ENCODE peak calls at places on chromosome 22, in six cellular contexts. One of them, this sample, is unnamed. For H3K36me3, the result is how much of the 10 kb centered on the place peaks cover.

GRCh38 chr22:38802671-38803121 is 8.8 kb upstream of the DNAL4 start:
- DNase-seq in aorta: peak
- DNase-seq in psoas muscle: peak
- DNase-seq in pancreas: no peak
- DNase-seq in naive thymus-derived CD4-positive, alpha-beta T cell: no peak
- DNase-seq in body of pancreas: peak
- DNase-seq in this sample: peak

GRCh38 chr22:29524440-29525191 is 28.9 kb downstream of the THOC5 start:
- DNase-seq in aorta: no peak
- DNase-seq in psoas muscle: no peak
- DNase-seq in body of pancreas: peak
- DNase-seq in naive thymus-derived CD4-positive, alpha-beta T cell: peak
- DNase-seq in pancreas: no peak
- DNase-seq in this sample: no peak

GRCh38 chr22:27491888-27492287 is 309.7 kb downstream of the MN1 start:
- DNase-seq in aorta: no peak
- DNase-seq in body of pancreas: no peak
- DNase-seq in pancreas: no peak
- DNase-seq in naive thymus-derived CD4-positive, alpha-beta T cell: no peak
- DNase-seq in psoas muscle: no peak
- DNase-seq in this sample: no peak

GRCh38 chr22:24379536-24379935 is 47.9 kb upstream of the ADORA2A start:
- DNase-seq in psoas muscle: no peak
- DNase-seq in body of pancreas: no peak
- DNase-seq in naive thymus-derived CD4-positive, alpha-beta T cell: peak
- DNase-seq in aorta: no peak
- DNase-seq in pancreas: no peak
- DNase-seq in this sample: no peak

GRCh38 chr22:39392341-39392948 is 7.1 kb upstream of the TAB1 start:
- DNase-seq in body of pancreas: no peak
- DNase-seq in pancreas: peak
- DNase-seq in psoas muscle: no peak
- DNase-seq in naive thymus-derived CD4-positive, alpha-beta T cell: no peak
- DNase-seq in aorta: no peak
- DNase-seq in this sample: no peak

GRCh38 chr22:29456211-29456671 is 17.9 kb downstream of the RFPL1 start:
- DNase-seq in body of pancreas: no peak
- DNase-seq in psoas muscle: no peak
- DNase-seq in aorta: no peak
- DNase-seq in pancreas: no peak
- DNase-seq in naive thymus-derived CD4-positive, alpha-beta T cell: no peak
- DNase-seq in this sample: no peak

GRCh38 chr22:24432059-24432853 is 4.9 kb downstream of the ADORA2A start:
- DNase-seq in aorta: peak
- DNase-seq in psoas muscle: no peak
- DNase-seq in naive thymus-derived CD4-positive, alpha-beta T cell: no peak
- DNase-seq in pancreas: peak
- DNase-seq in body of pancreas: peak
- DNase-seq in this sample: no peak

GRCh38 chr22:47064416-47064815 is 302.0 kb downstream of the TBC1D22A start:
- DNase-seq in psoas muscle: no peak
- DNase-seq in body of pancreas: peak
- DNase-seq in aorta: no peak
- DNase-seq in pancreas: no peak
- DNase-seq in naive thymus-derived CD4-positive, alpha-beta T cell: no peak
- DNase-seq in this sample: no peak

GRCh38 chr22:31343235-31344191 is 2.6 kb downstream of the PATZ1 start:
- DNase-seq in aorta: no peak
- DNase-seq in psoas muscle: no peak
- DNase-seq in body of pancreas: peak
- DNase-seq in pancreas: peak
- DNase-seq in naive thymus-derived CD4-positive, alpha-beta T cell: no peak
- DNase-seq in this sample: no peak

GRCh38 chr22:28025866-28026575 is 107.0 kb upstream of the PITPNB start:
- DNase-seq in naive thymus-derived CD4-positive, alpha-beta T cell: no peak
- DNase-seq in aorta: no peak
- DNase-seq in psoas muscle: no peak
- DNase-seq in body of pancreas: no peak
- DNase-seq in pancreas: no peak
- DNase-seq in this sample: no peak

GRCh38 chr22:44358723-44359440 is 46.1 kb upstream of the SHISAL1 start:
- DNase-seq in psoas muscle: no peak
- DNase-seq in body of pancreas: peak
- DNase-seq in naive thymus-derived CD4-positive, alpha-beta T cell: no peak
- DNase-seq in pancreas: no peak
- DNase-seq in aorta: peak
- DNase-seq in this sample: no peak

GRCh38 chr22:18994780-18995711 is 59.0 kb upstream of the PRODH start:
- DNase-seq in psoas muscle: no peak
- DNase-seq in pancreas: no peak
- DNase-seq in aorta: no peak
- DNase-seq in naive thymus-derived CD4-positive, alpha-beta T cell: no peak
- DNase-seq in body of pancreas: peak
- DNase-seq in this sample: no peak

GRCh38 chr22:23574877-23575276 is 5.2 kb downstream of the IGLL1 start:
- DNase-seq in psoas muscle: no peak
- DNase-seq in naive thymus-derived CD4-positive, alpha-beta T cell: no peak
- DNase-seq in aorta: peak
- DNase-seq in pancreas: no peak
- DNase-seq in body of pancreas: no peak
- DNase-seq in this sample: no peak

GRCh38 chr22:24315367-24315781 is 44.7 kb downstream of the SPECC1L start:
- DNase-seq in psoas muscle: no peak
- DNase-seq in body of pancreas: no peak
- DNase-seq in naive thymus-derived CD4-positive, alpha-beta T cell: no peak
- DNase-seq in aorta: no peak
- DNase-seq in pancreas: no peak
- DNase-seq in this sample: no peak

GRCh38 chr22:44316393-44317162 is 3.8 kb upstream of the SHISAL1 start:
- DNase-seq in psoas muscle: no peak
- DNase-seq in pancreas: no peak
- DNase-seq in body of pancreas: no peak
- DNase-seq in naive thymus-derived CD4-positive, alpha-beta T cell: no peak
- DNase-seq in aorta: no peak
- DNase-seq in this sample: no peak

GRCh38 chr22:38735465-38736256 is 20.1 kb downstream of the SUN2 start:
- DNase-seq in body of pancreas: no peak
- DNase-seq in naive thymus-derived CD4-positive, alpha-beta T cell: no peak
- DNase-seq in pancreas: peak
- DNase-seq in psoas muscle: no peak
- DNase-seq in aorta: peak
- DNase-seq in this sample: no peak

GRCh38 chr22:46984751-46985506 is 222.5 kb downstream of the TBC1D22A start:
- DNase-seq in naive thymus-derived CD4-positive, alpha-beta T cell: no peak
- DNase-seq in body of pancreas: peak
- DNase-seq in aorta: no peak
- DNase-seq in pancreas: no peak
- DNase-seq in psoas muscle: no peak
- DNase-seq in this sample: no peak

GRCh38 chr22:29345932-29346331 is 30.4 kb upstream of the RASL10A start:
- DNase-seq in body of pancreas: no peak
- DNase-seq in aorta: peak
- DNase-seq in pancreas: no peak
- DNase-seq in psoas muscle: no peak
- DNase-seq in naive thymus-derived CD4-positive, alpha-beta T cell: no peak
- DNase-seq in this sample: no peak

GRCh38 chr22:32218470-32218869 is 13.6 kb upstream of the RFPL2 start:
- DNase-seq in pancreas: no peak
- DNase-seq in psoas muscle: no peak
- DNase-seq in body of pancreas: no peak
- DNase-seq in aorta: no peak
- DNase-seq in naive thymus-derived CD4-positive, alpha-beta T cell: no peak
- DNase-seq in this sample: no peak

GRCh38 chr22:37852418-37852817 is 3.2 kb downstream of the EIF3L start:
- DNase-seq in body of pancreas: no peak
- DNase-seq in psoas muscle: no peak
- DNase-seq in naive thymus-derived CD4-positive, alpha-beta T cell: no peak
- DNase-seq in pancreas: no peak
- DNase-seq in aorta: no peak
- DNase-seq in this sample: no peak

GRCh38 chr22:43000441-43001175 is 14.3 kb downstream of the PACSIN2 start:
- DNase-seq in aorta: no peak
- DNase-seq in pancreas: no peak
- DNase-seq in body of pancreas: no peak
- DNase-seq in psoas muscle: no peak
- DNase-seq in naive thymus-derived CD4-positive, alpha-beta T cell: no peak
- DNase-seq in this sample: no peak

GRCh38 chr22:19105456-19105855 is 16.8 kb downstream of the DGCR2 start:
- DNase-seq in naive thymus-derived CD4-positive, alpha-beta T cell: no peak
- DNase-seq in body of pancreas: no peak
- DNase-seq in aorta: no peak
- DNase-seq in pancreas: no peak
- DNase-seq in psoas muscle: no peak
- DNase-seq in this sample: no peak

GRCh38 chr22:27504360-27504759 is 297.2 kb downstream of the MN1 start:
- DNase-seq in psoas muscle: peak
- DNase-seq in aorta: no peak
- DNase-seq in naive thymus-derived CD4-positive, alpha-beta T cell: no peak
- DNase-seq in pancreas: no peak
- DNase-seq in body of pancreas: no peak
- DNase-seq in this sample: no peak

GRCh38 chr22:30266445-30267381 is at the start of gene OSM:
- DNase-seq in pancreas: no peak
- DNase-seq in psoas muscle: peak
- DNase-seq in naive thymus-derived CD4-positive, alpha-beta T cell: peak
- DNase-seq in body of pancreas: peak
- DNase-seq in aorta: peak
- DNase-seq in this sample: no peak

GRCh38 chr22:48944756-48945620 is 882.7 kb downstream of the BRD1 start:
- DNase-seq in pancreas: no peak
- DNase-seq in naive thymus-derived CD4-positive, alpha-beta T cell: no peak
- DNase-seq in aorta: no peak
- DNase-seq in psoas muscle: no peak
- DNase-seq in body of pancreas: no peak
- DNase-seq in this sample: no peak

GRCh38 chr22:19082793-19083192 is 39.4 kb downstream of the DGCR2 start:
- DNase-seq in psoas muscle: no peak
- DNase-seq in body of pancreas: no peak
- DNase-seq in naive thymus-derived CD4-positive, alpha-beta T cell: no peak
- DNase-seq in aorta: no peak
- DNase-seq in pancreas: no peak
- DNase-seq in this sample: no peak

GRCh38 chr22:47423861-47424820 is 661.7 kb downstream of the TBC1D22A start:
- DNase-seq in psoas muscle: no peak
- DNase-seq in pancreas: no peak
- DNase-seq in body of pancreas: no peak
- DNase-seq in aorta: no peak
- DNase-seq in naive thymus-derived CD4-positive, alpha-beta T cell: no peak
- DNase-seq in this sample: no peak

GRCh38 chr22:23263651-23264555 is 83.6 kb downstream of the BCR start:
- DNase-seq in pancreas: no peak
- DNase-seq in psoas muscle: no peak
- DNase-seq in body of pancreas: no peak
- DNase-seq in aorta: no peak
- DNase-seq in naive thymus-derived CD4-positive, alpha-beta T cell: peak
- DNase-seq in this sample: no peak

DNA sequence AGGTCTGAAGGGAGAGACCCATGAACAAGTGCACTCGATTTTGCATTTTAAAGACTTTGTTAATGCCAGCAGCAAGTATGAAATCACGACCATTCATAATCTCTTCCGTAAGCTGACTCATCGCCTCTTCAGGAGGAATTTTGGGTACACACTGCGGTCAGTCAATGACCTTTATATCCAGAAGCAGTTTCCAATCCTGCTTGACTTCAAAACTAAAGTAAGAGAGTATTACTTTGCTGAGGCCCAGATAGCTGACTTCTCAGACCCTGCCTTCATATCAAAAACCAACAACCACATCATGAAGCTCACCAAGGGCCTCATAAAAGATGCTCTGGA is 5.9 kb downstream of the SERPIND1 start:
- DNase-seq in aorta: no peak
- DNase-seq in psoas muscle: no peak
- DNase-seq in body of pancreas: no peak
- DNase-seq in naive thymus-derived CD4-positive, alpha-beta T cell: no peak
- DNase-seq in pancreas: no peak
- DNase-seq in this sample: no peak
- H3K36me3 ChIP-seq in aorta: under half
- H3K36me3 ChIP-seq in psoas muscle: under half
- H3K36me3 ChIP-seq in body of pancreas: under half
- H3K36me3 ChIP-seq in naive thymus-derived CD4-positive, alpha-beta T cell: under half
- H3K36me3 ChIP-seq in pancreas: under half
- H3K36me3 ChIP-seq in this sample: under half

GRCh38 chr22:36285545-36285944 is 32.6 kb downstream of the APOL1 start:
- DNase-seq in naive thymus-derived CD4-positive, alpha-beta T cell: no peak
- DNase-seq in aorta: peak
- DNase-seq in body of pancreas: no peak
- DNase-seq in pancreas: no peak
- DNase-seq in psoas muscle: no peak
- DNase-seq in this sample: no peak
- H3K36me3 ChIP-seq in naive thymus-derived CD4-positive, alpha-beta T cell: half or more
- H3K36me3 ChIP-seq in aorta: under half
- H3K36me3 ChIP-seq in body of pancreas: half or more
- H3K36me3 ChIP-seq in pancreas: half or more
- H3K36me3 ChIP-seq in psoas muscle: under half
- H3K36me3 ChIP-seq in this sample: half or more

GRCh38 chr22:17880468-17880867 is 106.2 kb upstream of the BID start:
- DNase-seq in aorta: no peak
- DNase-seq in psoas muscle: no peak
- DNase-seq in pancreas: no peak
- DNase-seq in body of pancreas: no peak
- DNase-seq in naive thymus-derived CD4-positive, alpha-beta T cell: no peak
- DNase-seq in this sample: no peak

GRCh38 chr22:17878970-17879369 is 104.7 kb upstream of the BID start:
- DNase-seq in body of pancreas: no peak
- DNase-seq in psoas muscle: no peak
- DNase-seq in pancreas: no peak
- DNase-seq in aorta: no peak
- DNase-seq in naive thymus-derived CD4-positive, alpha-beta T cell: no peak
- DNase-seq in this sample: no peak

GRCh38 chr22:17878186-17878694 is 104.0 kb upstream of the BID start:
- DNase-seq in psoas muscle: no peak
- DNase-seq in pancreas: no peak
- DNase-seq in body of pancreas: no peak
- DNase-seq in naive thymus-derived CD4-positive, alpha-beta T cell: no peak
- DNase-seq in aorta: no peak
- DNase-seq in this sample: no peak

GRCh38 chr22:17881366-17881765 is 107.1 kb upstream of the BID start:
- DNase-seq in naive thymus-derived CD4-positive, alpha-beta T cell: no peak
- DNase-seq in aorta: no peak
- DNase-seq in body of pancreas: no peak
- DNase-seq in pancreas: no peak
- DNase-seq in psoas muscle: no peak
- DNase-seq in this sample: no peak

GRCh38 chr22:17880020-17880419 is 105.8 kb upstream of the BID start:
- DNase-seq in body of pancreas: no peak
- DNase-seq in aorta: no peak
- DNase-seq in pancreas: no peak
- DNase-seq in naive thymus-derived CD4-positive, alpha-beta T cell: no peak
- DNase-seq in psoas muscle: no peak
- DNase-seq in this sample: no peak
- H3K36me3 ChIP-seq in body of pancreas: under half
- H3K36me3 ChIP-seq in aorta: under half
- H3K36me3 ChIP-seq in pancreas: under half
- H3K36me3 ChIP-seq in naive thymus-derived CD4-positive, alpha-beta T cell: under half
- H3K36me3 ChIP-seq in psoas muscle: under half
- H3K36me3 ChIP-seq in this sample: under half

GRCh38 chr22:21688706-21689381 is 23.0 kb downstream of the PPIL2 start:
- DNase-seq in aorta: no peak
- DNase-seq in psoas muscle: no peak
- DNase-seq in naive thymus-derived CD4-positive, alpha-beta T cell: no peak
- DNase-seq in pancreas: no peak
- DNase-seq in body of pancreas: no peak
- DNase-seq in this sample: no peak
- H3K36me3 ChIP-seq in aorta: under half
- H3K36me3 ChIP-seq in psoas muscle: under half
- H3K36me3 ChIP-seq in naive thymus-derived CD4-positive, alpha-beta T cell: under half
- H3K36me3 ChIP-seq in pancreas: under half
- H3K36me3 ChIP-seq in body of pancreas: under half
- H3K36me3 ChIP-seq in this sample: under half